ENCODE peak calls at places on chromosomes 11 and 22, in nine cellular contexts. D is upper lobe of right lung; P is CD8-positive, alpha-beta memory T cell; V is kidney; Y is iPS DF 6.9; S is naive thymus-derived CD4-positive, alpha-beta T cell; W is CD8-positive, alpha-beta T cell; B is colonic mucosa; L is mucosa of descending colon. A is an unnamed sample. For H3K36me3, the result is how much of the 10 kb centered on the place peaks cover.

GRCh38 chr11:123197711-123198110 is 2.7 kb upstream of the CLMP start:
- DNase-seq in L (no peak), D (no peak), V (no peak), B (no peak), Y (no peak), W (no peak), S (no peak), P (no peak), A (no peak)

GRCh38 chr22:42920101-42920820 is 63.2 kb upstream of the ARFGAP3 start:
- DNase-seq in B (no peak), Y (no peak), L (no peak), D (peak), W (no peak), P (no peak), V (no peak), S (no peak), A (no peak)

GRCh38 chr11:44817207-44817944 is 90.6 kb downstream of the TSPAN18 start:
- DNase-seq in B (no peak), V (no peak), S (no peak), L (no peak), D (peak), P (no peak), W (no peak), Y (no peak), A (no peak)

GRCh38 chr11:84580338-84580737 is 1046.8 kb downstream of the DLG2 start:
- DNase-seq in V (no peak), W (no peak), B (no peak), L (no peak), Y (no peak), S (no peak), P (no peak), D (no peak), A (no peak)

GRCh38 chr22:32751065-32751739 is 50.3 kb upstream of the TIMP3 start:
- DNase-seq in D (no peak), Y (no peak), L (no peak), B (no peak), S (no peak), V (no peak), W (no peak), P (no peak), A (no peak)

GRCh38 chr11:65643971-65644370 is 6.1 kb downstream of the SIPA1 start:
- DNase-seq in P (no peak), L (no peak), B (no peak), W (no peak), S (no peak), V (no peak), Y (no peak), D (no peak), A (no peak)

GRCh38 chr22:49565516-49565855 is 262.2 kb downstream of the BRD1 start:
- DNase-seq in P (no peak), W (no peak), Y (no peak), D (no peak), L (no peak), S (no peak), B (no peak), V (peak), A (no peak)

GRCh38 chr22:31055322-31056159 is 25.6 kb upstream of the SMTN start:
- DNase-seq in B (peak), P (no peak), V (peak), S (no peak), Y (no peak), L (peak), W (no peak), D (peak), A (peak)

DNA sequence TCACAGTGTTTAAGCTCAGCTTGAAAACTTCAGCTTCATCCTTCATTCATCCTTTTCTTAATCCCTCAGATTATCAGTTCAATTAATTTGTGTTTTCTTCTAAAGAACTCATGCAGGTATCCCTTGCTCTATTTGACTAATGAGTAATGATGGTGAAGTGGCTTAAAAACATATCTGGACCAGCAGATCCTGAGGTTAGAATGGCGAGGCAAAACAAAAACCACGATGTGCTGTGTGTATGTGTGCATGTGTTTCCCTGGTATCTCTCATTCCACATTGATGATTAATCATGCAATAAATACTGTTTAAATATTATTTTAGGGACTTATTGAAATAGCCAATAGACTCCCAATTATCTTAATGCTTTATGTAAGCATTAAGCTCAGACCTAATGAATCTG is 437.0 kb downstream of the DYNC2H1 start:
- DNase-seq in Y (no peak), D (no peak), B (no peak), V (no peak), W (no peak), S (no peak), L (no peak), P (no peak), A (no peak)
- H3K36me3 ChIP-seq in Y (under half), D (under half), B (under half), V (under half), W (under half), S (under half), L (under half), P (under half), A (under half)

GRCh38 chr11:72297828-72298227 is 53.9 kb upstream of the PHOX2A start:
- DNase-seq in D (no peak), W (no peak), P (no peak), Y (no peak), S (no peak), V (no peak), B (no peak), L (no peak), A (no peak)
- H3K36me3 ChIP-seq in D (under half), W (under half), P (under half), Y (under half), S (half or more), V (under half), B (under half), L (under half), A (half or more)

GRCh38 chr11:68803766-68804165 is 38.0 kb downstream of the CPT1A start:
- DNase-seq in Y (no peak), S (no peak), W (no peak), B (no peak), D (no peak), P (no peak), V (no peak), L (no peak), A (no peak)
- H3K36me3 ChIP-seq in Y (under half), S (under half), W (under half), B (under half), D (half or more), P (under half), V (under half), L (under half), A (half or more)

DNA sequence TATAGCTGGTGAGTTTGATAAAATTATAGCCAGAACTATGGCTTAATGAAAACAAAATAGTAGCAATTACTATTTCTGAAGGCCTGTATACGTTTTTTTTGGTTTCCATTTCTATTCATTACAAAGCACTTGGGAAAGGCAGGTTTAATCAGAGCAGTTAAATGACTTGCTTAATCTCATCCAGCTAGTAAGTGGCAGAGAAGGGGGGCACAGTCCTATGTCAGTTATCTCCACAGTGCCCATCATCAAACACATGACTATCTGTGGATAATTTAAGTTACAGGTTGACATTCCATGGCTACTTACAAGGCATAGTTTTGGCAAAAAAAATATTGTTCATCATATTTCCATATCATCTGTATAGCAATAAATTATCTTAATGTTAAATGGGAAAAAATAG is 93.7 kb downstream of the PGR start:
- DNase-seq in S (no peak), V (no peak), Y (no peak), D (no peak), P (no peak), B (no peak), L (no peak), W (no peak), A (no peak)
- H3K36me3 ChIP-seq in S (under half), V (under half), Y (under half), D (under half), P (under half), B (under half), L (under half), W (under half), A (under half)

DNA sequence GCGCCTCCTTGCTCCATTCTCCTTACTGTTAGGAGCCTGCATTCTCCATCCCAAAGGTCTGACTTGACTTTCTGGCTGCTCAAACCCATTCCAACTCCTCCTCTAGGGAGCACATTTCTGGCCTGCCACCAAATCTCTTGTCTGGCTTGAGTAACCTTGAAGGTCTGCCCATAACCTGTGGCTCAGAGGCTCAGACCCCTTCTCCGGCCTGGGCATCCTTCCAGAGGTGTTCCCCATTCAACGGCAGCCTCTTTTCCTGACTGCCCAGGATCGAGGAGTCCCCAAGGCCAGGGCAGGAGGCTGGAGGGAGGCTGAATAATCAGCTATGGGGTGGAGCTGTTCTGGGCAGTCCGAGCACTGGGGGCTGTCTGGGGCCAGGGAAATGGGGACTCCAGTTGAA is 2.2 kb downstream of the RAD9A start:
- DNase-seq in V (no peak), B (no peak), L (no peak), S (no peak), P (no peak), Y (no peak), D (no peak), W (no peak), A (no peak)
- H3K36me3 ChIP-seq in V (under half), B (under half), L (under half), S (under half), P (under half), Y (under half), D (under half), W (under half), A (under half)

GRCh38 chr11:45997599-45997998 is 75.1 kb downstream of the LARGE2 start:
- DNase-seq in D (no peak), S (no peak), Y (no peak), W (no peak), B (no peak), V (no peak), P (no peak), L (no peak), A (no peak)

GRCh38 chr11:45994421-45995341 is 72.2 kb downstream of the LARGE2 start:
- DNase-seq in D (no peak), P (no peak), Y (peak), V (no peak), L (no peak), S (no peak), B (no peak), W (no peak), A (no peak)

GRCh38 chr11:45993438-45994064 is 71.1 kb downstream of the LARGE2 start:
- DNase-seq in P (no peak), V (no peak), B (peak), Y (no peak), D (no peak), L (peak), W (no peak), S (no peak), A (peak)

DNA sequence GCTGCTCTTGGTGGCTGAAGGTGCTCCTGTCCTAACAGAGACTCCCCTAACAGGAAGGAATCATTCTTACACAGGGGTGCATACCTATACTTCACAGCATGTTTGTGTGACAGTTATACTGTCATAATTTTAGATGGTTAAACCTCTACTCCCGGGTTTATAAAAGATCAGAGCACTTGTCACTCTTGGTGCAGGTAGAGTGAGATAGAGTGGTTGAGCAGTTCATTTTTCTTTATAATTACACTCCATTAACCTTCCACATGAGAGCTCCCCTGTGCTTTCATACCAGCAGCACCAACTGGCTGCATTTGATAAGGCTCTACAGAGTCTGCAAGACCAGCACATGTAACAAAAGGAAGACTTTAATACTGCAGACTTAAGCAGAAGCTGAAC is 72.9 kb downstream of the LARGE2 start:
- DNase-seq in S (no peak), L (no peak), D (no peak), V (no peak), P (no peak), W (no peak), B (no peak), Y (no peak), A (no peak)
- H3K36me3 ChIP-seq in S (under half), L (under half), D (under half), V (under half), P (under half), W (under half), B (under half), Y (under half), A (under half)

GRCh38 chr22:33922268-33922667 is 2.0 kb upstream of the LARGE1 start:
- DNase-seq in L (peak), V (no peak), B (peak), D (no peak), S (no peak), P (no peak), Y (no peak), W (no peak), A (peak)

GRCh38 chr22:33923033-33923432 is 2.8 kb upstream of the LARGE1 start:
- DNase-seq in Y (no peak), P (no peak), L (no peak), D (no peak), W (no peak), S (no peak), V (no peak), B (no peak), A (no peak)

GRCh38 chr22:33925194-33925593 is 4.9 kb upstream of the LARGE1 start:
- DNase-seq in S (no peak), D (no peak), P (no peak), W (no peak), Y (no peak), V (no peak), L (no peak), B (no peak), A (no peak)

GRCh38 chr22:33921576-33922181 is 1.4 kb upstream of the LARGE1 start:
- DNase-seq in D (peak), S (no peak), V (peak), L (peak), B (peak), W (no peak), Y (no peak), P (no peak), A (peak)

DNA sequence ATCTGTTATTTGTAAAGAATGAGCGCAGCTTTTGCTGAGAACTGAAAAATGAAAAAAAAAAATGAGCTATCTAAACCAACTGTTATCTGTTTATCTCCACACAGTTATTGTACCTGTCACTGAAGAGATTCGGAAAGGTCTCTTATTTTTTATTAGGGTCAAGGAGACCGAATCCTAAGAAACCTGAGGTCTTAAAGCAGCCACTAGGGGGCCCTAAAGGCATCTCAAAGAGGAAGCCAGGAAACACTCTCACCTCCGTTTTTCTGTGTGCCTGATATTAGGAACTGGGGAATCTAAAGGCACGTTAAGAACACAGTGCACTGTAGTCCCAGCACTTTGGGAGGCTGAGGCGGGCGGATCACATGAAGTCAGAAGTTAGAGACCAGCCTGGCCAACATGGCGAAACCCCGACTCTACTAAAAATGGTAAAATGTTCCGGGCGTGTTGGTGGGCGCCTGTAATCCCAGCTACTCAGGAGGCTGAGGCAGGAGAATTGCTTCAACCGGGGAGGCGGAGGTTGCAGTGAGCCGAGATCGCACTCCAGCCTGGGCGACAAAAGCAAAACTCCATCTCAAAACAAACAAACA is 3.5 kb upstream of the LARGE1 start:
- DNase-seq in S (no peak), V (no peak), B (peak), D (no peak), W (no peak), P (no peak), L (peak), Y (no peak), A (no peak)
- H3K36me3 ChIP-seq in S (under half), V (under half), B (under half), D (under half), W (under half), P (under half), L (under half), Y (under half), A (under half)

GRCh38 chr11:27497284-27497866 is 9.2 kb downstream of the LIN7C start:
- DNase-seq in V (no peak), Y (no peak), W (no peak), S (no peak), L (no peak), D (no peak), P (no peak), B (no peak), A (no peak)
- H3K36me3 ChIP-seq in V (under half), Y (under half), W (under half), S (under half), L (under half), D (half or more), P (under half), B (under half), A (half or more)

GRCh38 chr11:119297938-119298337 is 19.0 kb downstream of the MCAM start:
- DNase-seq in L (no peak), V (no peak), D (no peak), W (no peak), P (no peak), B (no peak), Y (no peak), S (no peak), A (no peak)
- H3K36me3 ChIP-seq in L (under half), V (under half), D (half or more), W (under half), P (under half), B (under half), Y (under half), S (half or more), A (half or more)

A was measured in left ventricle myocardium inferior.